ENCODE peak calls at places on chromosome 6, in four cellular contexts. H, A, G and K are unnamed samples.
A peak's percentile ranks its signal among the peaks of the same experiment; 100 is the strongest.

GRCh38 chr6:106715922-106716321 is 86.5 kb downstream of the QRSL1 start:
- DNase-seq in H (no peak), G (no peak), A (no peak), K (no peak)

GRCh38 chr6:6583836-6584235 is 4.7 kb upstream of the LY86 start:
- DNase-seq in H (no peak), A (no peak), G (no peak), K (peak; percentile 82)

GRCh38 chr6:45607818-45608217 is 230.1 kb upstream of the SUPT3H start:
- DNase-seq in H (no peak), A (no peak), G (no peak), K (no peak)

GRCh38 chr6:161547617-161548016 is 273.8 kb upstream of the AGPAT4 start:
- DNase-seq in A (no peak), H (no peak), G (peak; percentile 30), K (no peak)

GRCh38 chr6:217048-217659 is 75.1 kb upstream of the DUSP22 start:
- DNase-seq in G (no peak), H (no peak), A (no peak), K (no peak)

GRCh38 chr6:34709386-34709785 is 12.8 kb upstream of the ILRUN start:
- DNase-seq in H (peak; percentile 71), A (no peak), G (peak; percentile 14), K (no peak)

GRCh38 chr6:147904416-147904815 is 395.9 kb downstream of the SAMD5 start:
- DNase-seq in A (no peak), H (no peak), G (no peak), K (no peak)

GRCh38 chr6:156967852-156968251 is 190.7 kb downstream of the ARID1B start:
- DNase-seq in G (no peak), A (no peak), H (no peak), K (no peak)

GRCh38 chr6:43282060-43282459 is 16.0 kb upstream of the SLC22A7 start:
- DNase-seq in A (no peak), H (no peak), G (no peak), K (no peak)

GRCh38 chr6:110587328-110587727 is 110.9 kb upstream of the SLC22A16 start:
- DNase-seq in H (no peak), A (no peak), G (no peak), K (no peak)

GRCh38 chr6:150149146-150149545 is 6.3 kb downstream of the PPP1R14C start:
- DNase-seq in H (no peak), A (no peak), G (no peak), K (no peak)

GRCh38 chr6:134727068-134727467 is 222.8 kb downstream of the ALDH8A1 start:
- DNase-seq in A (no peak), H (no peak), G (no peak), K (no peak)

GRCh38 chr6:34301408-34301807 is 52.6 kb upstream of the SMIM29 start:
- DNase-seq in H (peak; percentile 75), A (no peak), G (no peak), K (no peak)

GRCh38 chr6:149566372-149567193 is at the start of gene GINM1:
- DNase-seq in G (no peak), H (peak; percentile 53), A (peak; percentile 48), K (no peak)

GRCh38 chr6:30725713-30726505 is 5.8 kb downstream of the TUBB start:
- DNase-seq in H (no peak), A (no peak), G (no peak), K (no peak)

GRCh38 chr6:107116328-107116892 is 1.1 kb upstream of the BEND3 start:
- DNase-seq in A (no peak), G (no peak), H (peak; percentile 26), K (no peak)

GRCh38 chr6:624979-625378 is 31.9 kb downstream of the HUS1B start:
- DNase-seq in H (no peak), A (no peak), G (peak; percentile 2), K (no peak)

GRCh38 chr6:35415065-35415880 is 36.9 kb upstream of the FANCE start:
- DNase-seq in A (no peak), G (peak; percentile 77), H (peak; percentile 69), K (peak; percentile 48)

GRCh38 chr6:118810420-118811027 is 83.4 kb upstream of the ASF1A start:
- DNase-seq in G (no peak), H (no peak), A (no peak), K (peak; percentile 88)

GRCh38 chr6:147381734-147382133 is 126.8 kb upstream of the SAMD5 start:
- DNase-seq in A (no peak), G (peak; percentile 21), H (no peak), K (no peak)

GRCh38 chr6:141017941-141018340 is 1114.8 kb upstream of the GJE1 start:
- DNase-seq in H (no peak), G (no peak), A (no peak), K (no peak)

GRCh38 chr6:18219611-18220010 is 44.7 kb downstream of the DEK start:
- DNase-seq in H (no peak), G (no peak), A (no peak), K (no peak)

GRCh38 chr6:149033454-149034241 is 283.9 kb upstream of the TAB2 start:
- DNase-seq in A (no peak), G (no peak), H (no peak), K (no peak)

GRCh38 chr6:21533678-21534077 is 59.9 kb upstream of the SOX4 start:
- DNase-seq in H (no peak), A (no peak), G (no peak), K (no peak)

GRCh38 chr6:107409942-107410341 is 49.4 kb downstream of the PDSS2 start:
- DNase-seq in A (no peak), G (no peak), H (no peak), K (no peak)

GRCh38 chr6:15945593-15946159 is 183.2 kb upstream of the MYLIP start:
- DNase-seq in A (no peak), G (peak; percentile 36), H (no peak), K (no peak)

GRCh38 chr6:168968228-168968627 is 285.4 kb downstream of the THBS2 start:
- DNase-seq in H (no peak), G (peak; percentile 98), A (no peak), K (no peak)